ENCODE peak calls at places on chromosomes 5 and 9, in seven cellular contexts. A is NCI-H1092; L is HFF-Myc; R is dermis microvascular lymphatic vessel endothelial cell; E is GM23248; S is stimulated activated CD8-positive, alpha-beta memory T cell treated with anti-CD3 and anti-CD28 coated beads, Interleukin-7, amount 100 ng/mL, for 1 hour; D is Daoy. T is an unnamed sample.

GRCh38 chr9:98092633-98092971 is 26.4 kb downstream of the TRIM14 start:
- DNase-seq in A (no peak), L (no peak), R (no peak), E (no peak), S (no peak), D (no peak), T (no peak)

GRCh38 chr5:171494452-171495121 is 75.1 kb downstream of the FGF18 start:
- DNase-seq in A (no peak), L (peak), R (no peak), E (peak), S (no peak), D (peak), T (peak)

GRCh38 chr9:86413966-86414880 is 60.0 kb upstream of the TUT7 start:
- DNase-seq in A (peak), L (no peak), R (peak), E (peak), S (no peak), D (peak), T (peak)

GRCh38 chr9:136171801-136172411 is 33.0 kb downstream of the LHX3 start:
- DNase-seq in A (no peak), L (no peak), R (no peak), E (no peak), S (no peak), D (no peak), T (no peak)

GRCh38 chr9:95505676-95506437 is 10.9 kb downstream of the PTCH1 start:
- DNase-seq in A (peak), L (no peak), R (no peak), E (peak), S (no peak), D (peak), T (no peak)

GRCh38 chr5:141330299-141331080 is at the start of gene PCDHGA1:
- DNase-seq in A (no peak), L (no peak), R (no peak), E (peak), S (no peak), D (no peak), T (no peak)

GRCh38 chr9:129609486-129610192 is 11.3 kb downstream of the C9orf50 start:
- DNase-seq in A (no peak), L (no peak), R (no peak), E (peak), S (peak), D (no peak), T (no peak)

GRCh38 chr5:127076730-127077129 is 3.4 kb upstream of the C5orf63 start:
- DNase-seq in A (no peak), L (peak), R (peak), E (peak), S (no peak), D (peak), T (peak)

GRCh38 chr5:75536694-75537360 is 25.1 kb downstream of the POLK start:
- DNase-seq in A (no peak), L (peak), R (no peak), E (no peak), S (no peak), D (no peak), T (no peak)

GRCh38 chr9:99269429-99269828 is 47.3 kb downstream of the SEC61B start:
- DNase-seq in A (no peak), L (no peak), R (no peak), E (peak), S (no peak), D (no peak), T (no peak)

GRCh38 chr5:103035701-103036100 is 84.2 kb downstream of the GIN1 start:
- DNase-seq in A (no peak), L (no peak), R (no peak), E (peak), S (no peak), D (no peak), T (no peak)

GRCh38 chr5:171628344-171628743 is 157.3 kb upstream of the SMIM23 start:
- DNase-seq in A (no peak), L (no peak), R (no peak), E (peak), S (no peak), D (no peak), T (no peak)